ENCODE peak calls at places on chromosome 17, in seven cellular contexts. X is HEK293T; W is endothelial cell; J is stimulated activated CD4-positive, alpha-beta T cell treated with anti-CD3 and anti-CD28 coated beads, Interleukin-2, amount 100 ng/mL, for 48 hours; P is natural killer cell; Q is fibroblast of villous mesenchyme; O is neural progenitor cell. E is an unnamed sample.

GRCh38 chr17:322006-322780 is 30.4 kb downstream of the RPH3AL start:
- DNase-seq in X (no peak), J (no peak), O (no peak), W (no peak), P (no peak), Q (no peak), E (no peak)

GRCh38 chr17:62852195-62852594 is 44.1 kb upstream of the MARCHF10 start:
- DNase-seq in Q (no peak), J (no peak), X (no peak), O (no peak), P (no peak), W (no peak), E (no peak)

GRCh38 chr17:10814083-10814482 is 10.2 kb upstream of the TMEM238L start:
- DNase-seq in W (no peak), J (no peak), P (no peak), X (no peak), Q (no peak), O (no peak), E (no peak)

GRCh38 chr17:27609606-27610303 is 21.2 kb upstream of the LGALS9 start:
- DNase-seq in Q (peak), O (peak), X (peak), J (no peak), P (no peak), W (peak), E (no peak)

GRCh38 chr17:7744416-7744815 is 26.9 kb downstream of the DNAH2 start:
- DNase-seq in O (no peak), W (no peak), P (no peak), J (no peak), Q (peak), X (no peak), E (no peak)

GRCh38 chr17:9705745-9706144 is 60.4 kb downstream of the USP43 start:
- DNase-seq in J (no peak), P (no peak), Q (no peak), W (no peak), O (no peak), X (no peak), E (no peak)

GRCh38 chr17:34235389-34236028 is 19.6 kb upstream of the CCL2 start:
- DNase-seq in J (no peak), W (peak), X (no peak), Q (no peak), O (peak), P (no peak), E (no peak)

GRCh38 chr17:81966343-81967243 is 5.6 kb upstream of the NOTUM start:
- DNase-seq in Q (peak), O (peak), X (no peak), J (no peak), W (no peak), P (no peak), E (no peak)

E was measured in KG1.